ENCODE peak calls at places on chromosomes 3 and 15, in eight cellular contexts. One of them, this sample, is unnamed.

GRCh38 chr15:64774556-64775523 is 549 bp downstream of the RBPMS2 start:
- DNase-seq in HCT116: no peak
- DNase-seq in NCI-H1092 treated with DMSO at 0.1 percent for 48 hours: no peak
- DNase-seq in EL: peak; percentile 24
- DNase-seq in cardiac muscle cell: peak; percentile 16
- DNase-seq in keratinocyte: no peak
- DNase-seq in kidney tubule cell: no peak
- DNase-seq in stimulated activated naive CD8-positive, alpha-beta T cell treated with anti-CD3 and anti-CD28 coated beads, Interleukin-15, amount 100 ng/mL, for 72 hours: peak; percentile 23
- DNase-seq in this sample: peak; percentile 28

GRCh38 chr3:141336672-141337522 is 31.4 kb upstream of the ZBTB38 start:
- DNase-seq in HCT116: no peak
- DNase-seq in NCI-H1092 treated with DMSO at 0.1 percent for 48 hours: no peak
- DNase-seq in EL: peak; percentile 85
- DNase-seq in cardiac muscle cell: peak; percentile 73
- DNase-seq in keratinocyte: peak; percentile 45
- DNase-seq in kidney tubule cell: peak; percentile 93
- DNase-seq in stimulated activated naive CD8-positive, alpha-beta T cell treated with anti-CD3 and anti-CD28 coated beads, Interleukin-15, amount 100 ng/mL, for 72 hours: no peak
- DNase-seq in this sample: no peak

GRCh38 chr15:66654718-66655375 is 47.2 kb upstream of the SMAD6 start:
- DNase-seq in HCT116: no peak
- DNase-seq in NCI-H1092 treated with DMSO at 0.1 percent for 48 hours: no peak
- DNase-seq in EL: no peak
- DNase-seq in cardiac muscle cell: peak; percentile 39
- DNase-seq in keratinocyte: no peak
- DNase-seq in kidney tubule cell: no peak
- DNase-seq in stimulated activated naive CD8-positive, alpha-beta T cell treated with anti-CD3 and anti-CD28 coated beads, Interleukin-15, amount 100 ng/mL, for 72 hours: peak; percentile 41
- DNase-seq in this sample: peak; percentile 45

GRCh38 chr15:47404877-47405276 is 312.4 kb upstream of the SEMA6D start:
- DNase-seq in HCT116: no peak
- DNase-seq in NCI-H1092 treated with DMSO at 0.1 percent for 48 hours: no peak
- DNase-seq in EL: no peak
- DNase-seq in cardiac muscle cell: no peak
- DNase-seq in keratinocyte: no peak
- DNase-seq in kidney tubule cell: no peak
- DNase-seq in stimulated activated naive CD8-positive, alpha-beta T cell treated with anti-CD3 and anti-CD28 coated beads, Interleukin-15, amount 100 ng/mL, for 72 hours: no peak
- DNase-seq in this sample: no peak

GRCh38 chr3:12943124-12944021 is 102.0 kb upstream of the RPL32 start:
- DNase-seq in HCT116: no peak
- DNase-seq in NCI-H1092 treated with DMSO at 0.1 percent for 48 hours: no peak
- DNase-seq in EL: no peak
- DNase-seq in cardiac muscle cell: no peak
- DNase-seq in keratinocyte: no peak
- DNase-seq in kidney tubule cell: no peak
- DNase-seq in stimulated activated naive CD8-positive, alpha-beta T cell treated with anti-CD3 and anti-CD28 coated beads, Interleukin-15, amount 100 ng/mL, for 72 hours: no peak
- DNase-seq in this sample: no peak

GRCh38 chr15:77012868-77013267 is 17.9 kb downstream of the PSTPIP1 start:
- DNase-seq in HCT116: no peak
- DNase-seq in NCI-H1092 treated with DMSO at 0.1 percent for 48 hours: no peak
- DNase-seq in EL: no peak
- DNase-seq in cardiac muscle cell: no peak
- DNase-seq in keratinocyte: no peak
- DNase-seq in kidney tubule cell: no peak
- DNase-seq in stimulated activated naive CD8-positive, alpha-beta T cell treated with anti-CD3 and anti-CD28 coated beads, Interleukin-15, amount 100 ng/mL, for 72 hours: peak; percentile 54
- DNase-seq in this sample: peak; percentile 64

GRCh38 chr15:96361309-96362000 is 31.0 kb downstream of the NR2F2 start:
- DNase-seq in HCT116: no peak
- DNase-seq in NCI-H1092 treated with DMSO at 0.1 percent for 48 hours: no peak
- DNase-seq in EL: no peak
- DNase-seq in cardiac muscle cell: no peak
- DNase-seq in keratinocyte: no peak
- DNase-seq in kidney tubule cell: no peak
- DNase-seq in stimulated activated naive CD8-positive, alpha-beta T cell treated with anti-CD3 and anti-CD28 coated beads, Interleukin-15, amount 100 ng/mL, for 72 hours: no peak
- DNase-seq in this sample: no peak

GRCh38 chr3:36647423-36647853 is 116.9 kb downstream of the DCLK3 start:
- DNase-seq in HCT116: no peak
- DNase-seq in NCI-H1092 treated with DMSO at 0.1 percent for 48 hours: no peak
- DNase-seq in EL: peak; percentile 20
- DNase-seq in cardiac muscle cell: peak; percentile 18
- DNase-seq in keratinocyte: no peak
- DNase-seq in kidney tubule cell: no peak
- DNase-seq in stimulated activated naive CD8-positive, alpha-beta T cell treated with anti-CD3 and anti-CD28 coated beads, Interleukin-15, amount 100 ng/mL, for 72 hours: no peak
- DNase-seq in this sample: no peak

GRCh38 chr15:34810455-34811146 is 15.3 kb upstream of the ACTC1 start:
- DNase-seq in HCT116: no peak
- DNase-seq in NCI-H1092 treated with DMSO at 0.1 percent for 48 hours: no peak
- DNase-seq in EL: peak; percentile 98
- DNase-seq in cardiac muscle cell: peak; percentile 76
- DNase-seq in keratinocyte: peak; percentile 40
- DNase-seq in kidney tubule cell: peak; percentile 75
- DNase-seq in stimulated activated naive CD8-positive, alpha-beta T cell treated with anti-CD3 and anti-CD28 coated beads, Interleukin-15, amount 100 ng/mL, for 72 hours: no peak
- DNase-seq in this sample: no peak

GRCh38 chr3:128487813-128488635 is 5.0 kb downstream of the GATA2 start:
- DNase-seq in HCT116: peak; percentile 72
- DNase-seq in NCI-H1092 treated with DMSO at 0.1 percent for 48 hours: peak; percentile 50
- DNase-seq in EL: peak; percentile 95
- DNase-seq in cardiac muscle cell: peak; percentile 93
- DNase-seq in keratinocyte: no peak
- DNase-seq in kidney tubule cell: peak; percentile 87
- DNase-seq in stimulated activated naive CD8-positive, alpha-beta T cell treated with anti-CD3 and anti-CD28 coated beads, Interleukin-15, amount 100 ng/mL, for 72 hours: peak; percentile 36
- DNase-seq in this sample: peak; percentile 52

GRCh38 chr3:79019137-79019923 is 748.5 kb downstream of the ROBO1 start:
- DNase-seq in HCT116: no peak
- DNase-seq in NCI-H1092 treated with DMSO at 0.1 percent for 48 hours: peak; percentile 82
- DNase-seq in EL: peak; percentile 93
- DNase-seq in cardiac muscle cell: peak; percentile 96
- DNase-seq in keratinocyte: no peak
- DNase-seq in kidney tubule cell: peak; percentile 84
- DNase-seq in stimulated activated naive CD8-positive, alpha-beta T cell treated with anti-CD3 and anti-CD28 coated beads, Interleukin-15, amount 100 ng/mL, for 72 hours: peak; percentile 38
- DNase-seq in this sample: no peak

GRCh38 chr3:127694467-127695215 is 21.9 kb downstream of the ABTB1 start:
- DNase-seq in HCT116: peak; percentile 38
- DNase-seq in NCI-H1092 treated with DMSO at 0.1 percent for 48 hours: peak; percentile 70
- DNase-seq in EL: peak; percentile 19
- DNase-seq in cardiac muscle cell: no peak
- DNase-seq in keratinocyte: no peak
- DNase-seq in kidney tubule cell: peak; percentile 79
- DNase-seq in stimulated activated naive CD8-positive, alpha-beta T cell treated with anti-CD3 and anti-CD28 coated beads, Interleukin-15, amount 100 ng/mL, for 72 hours: no peak
- DNase-seq in this sample: peak; percentile 62

GRCh38 chr15:69853572-69853971 is 244.1 kb downstream of the TLE3 start:
- DNase-seq in HCT116: peak; percentile 74
- DNase-seq in NCI-H1092 treated with DMSO at 0.1 percent for 48 hours: no peak
- DNase-seq in EL: peak; percentile 92
- DNase-seq in cardiac muscle cell: peak; percentile 74
- DNase-seq in keratinocyte: no peak
- DNase-seq in kidney tubule cell: peak; percentile 98
- DNase-seq in stimulated activated naive CD8-positive, alpha-beta T cell treated with anti-CD3 and anti-CD28 coated beads, Interleukin-15, amount 100 ng/mL, for 72 hours: no peak
- DNase-seq in this sample: no peak

GRCh38 chr3:14487086-14487485 is 53.1 kb downstream of the GRIP2 start:
- DNase-seq in HCT116: no peak
- DNase-seq in NCI-H1092 treated with DMSO at 0.1 percent for 48 hours: no peak
- DNase-seq in EL: no peak
- DNase-seq in cardiac muscle cell: no peak
- DNase-seq in keratinocyte: no peak
- DNase-seq in kidney tubule cell: no peak
- DNase-seq in stimulated activated naive CD8-positive, alpha-beta T cell treated with anti-CD3 and anti-CD28 coated beads, Interleukin-15, amount 100 ng/mL, for 72 hours: no peak
- DNase-seq in this sample: no peak

GRCh38 chr3:187983484-187984124 is 170.4 kb upstream of the LPP start:
- DNase-seq in HCT116: no peak
- DNase-seq in NCI-H1092 treated with DMSO at 0.1 percent for 48 hours: no peak
- DNase-seq in EL: no peak
- DNase-seq in cardiac muscle cell: no peak
- DNase-seq in keratinocyte: no peak
- DNase-seq in kidney tubule cell: no peak
- DNase-seq in stimulated activated naive CD8-positive, alpha-beta T cell treated with anti-CD3 and anti-CD28 coated beads, Interleukin-15, amount 100 ng/mL, for 72 hours: no peak
- DNase-seq in this sample: no peak

GRCh38 chr3:38137615-38138346 is 680 bp upstream of the MYD88 start:
- DNase-seq in HCT116: no peak
- DNase-seq in NCI-H1092 treated with DMSO at 0.1 percent for 48 hours: no peak
- DNase-seq in EL: no peak
- DNase-seq in cardiac muscle cell: no peak
- DNase-seq in keratinocyte: no peak
- DNase-seq in kidney tubule cell: no peak
- DNase-seq in stimulated activated naive CD8-positive, alpha-beta T cell treated with anti-CD3 and anti-CD28 coated beads, Interleukin-15, amount 100 ng/mL, for 72 hours: peak; percentile 53
- DNase-seq in this sample: peak; percentile 52

GRCh38 chr15:58520936-58521292 is 89.1 kb downstream of the LIPC start:
- DNase-seq in HCT116: no peak
- DNase-seq in NCI-H1092 treated with DMSO at 0.1 percent for 48 hours: no peak
- DNase-seq in EL: no peak
- DNase-seq in cardiac muscle cell: no peak
- DNase-seq in keratinocyte: no peak
- DNase-seq in kidney tubule cell: no peak
- DNase-seq in stimulated activated naive CD8-positive, alpha-beta T cell treated with anti-CD3 and anti-CD28 coated beads, Interleukin-15, amount 100 ng/mL, for 72 hours: no peak
- DNase-seq in this sample: no peak

GRCh38 chr3:156614642-156615511 is 59.5 kb upstream of the TIPARP start:
- DNase-seq in HCT116: no peak
- DNase-seq in NCI-H1092 treated with DMSO at 0.1 percent for 48 hours: no peak
- DNase-seq in EL: peak; percentile 63
- DNase-seq in cardiac muscle cell: no peak
- DNase-seq in keratinocyte: no peak
- DNase-seq in kidney tubule cell: peak; percentile 84
- DNase-seq in stimulated activated naive CD8-positive, alpha-beta T cell treated with anti-CD3 and anti-CD28 coated beads, Interleukin-15, amount 100 ng/mL, for 72 hours: no peak
- DNase-seq in this sample: no peak

GRCh38 chr3:123941150-123941941 is 19.7 kb downstream of the CCDC14 start:
- DNase-seq in HCT116: no peak
- DNase-seq in NCI-H1092 treated with DMSO at 0.1 percent for 48 hours: no peak
- DNase-seq in EL: no peak
- DNase-seq in cardiac muscle cell: no peak
- DNase-seq in keratinocyte: no peak
- DNase-seq in kidney tubule cell: no peak
- DNase-seq in stimulated activated naive CD8-positive, alpha-beta T cell treated with anti-CD3 and anti-CD28 coated beads, Interleukin-15, amount 100 ng/mL, for 72 hours: no peak
- DNase-seq in this sample: no peak

GRCh38 chr3:126442849-126443229 is 32.9 kb downstream of the ZXDC start:
- DNase-seq in HCT116: no peak
- DNase-seq in NCI-H1092 treated with DMSO at 0.1 percent for 48 hours: no peak
- DNase-seq in EL: no peak
- DNase-seq in cardiac muscle cell: no peak
- DNase-seq in keratinocyte: no peak
- DNase-seq in kidney tubule cell: no peak
- DNase-seq in stimulated activated naive CD8-positive, alpha-beta T cell treated with anti-CD3 and anti-CD28 coated beads, Interleukin-15, amount 100 ng/mL, for 72 hours: no peak
- DNase-seq in this sample: no peak

GRCh38 chr15:45572627-45573026 is 14.6 kb upstream of the BLOC1S6 start:
- DNase-seq in HCT116: no peak
- DNase-seq in NCI-H1092 treated with DMSO at 0.1 percent for 48 hours: no peak
- DNase-seq in EL: no peak
- DNase-seq in cardiac muscle cell: no peak
- DNase-seq in keratinocyte: no peak
- DNase-seq in kidney tubule cell: no peak
- DNase-seq in stimulated activated naive CD8-positive, alpha-beta T cell treated with anti-CD3 and anti-CD28 coated beads, Interleukin-15, amount 100 ng/mL, for 72 hours: no peak
- DNase-seq in this sample: no peak

GRCh38 chr15:89009080-89009479 is 79.2 kb upstream of the ABHD2 start:
- DNase-seq in HCT116: no peak
- DNase-seq in NCI-H1092 treated with DMSO at 0.1 percent for 48 hours: no peak
- DNase-seq in EL: no peak
- DNase-seq in cardiac muscle cell: no peak
- DNase-seq in keratinocyte: no peak
- DNase-seq in kidney tubule cell: no peak
- DNase-seq in stimulated activated naive CD8-positive, alpha-beta T cell treated with anti-CD3 and anti-CD28 coated beads, Interleukin-15, amount 100 ng/mL, for 72 hours: no peak
- DNase-seq in this sample: no peak

GRCh38 chr15:79515628-79516027 is 83.5 kb downstream of the MINAR1 start:
- DNase-seq in HCT116: no peak
- DNase-seq in NCI-H1092 treated with DMSO at 0.1 percent for 48 hours: no peak
- DNase-seq in EL: no peak
- DNase-seq in cardiac muscle cell: no peak
- DNase-seq in keratinocyte: no peak
- DNase-seq in kidney tubule cell: no peak
- DNase-seq in stimulated activated naive CD8-positive, alpha-beta T cell treated with anti-CD3 and anti-CD28 coated beads, Interleukin-15, amount 100 ng/mL, for 72 hours: no peak
- DNase-seq in this sample: no peak

GRCh38 chr15:39188314-39188713 is 392.6 kb upstream of the THBS1 start:
- DNase-seq in HCT116: no peak
- DNase-seq in NCI-H1092 treated with DMSO at 0.1 percent for 48 hours: no peak
- DNase-seq in EL: no peak
- DNase-seq in cardiac muscle cell: no peak
- DNase-seq in keratinocyte: no peak
- DNase-seq in kidney tubule cell: no peak
- DNase-seq in stimulated activated naive CD8-positive, alpha-beta T cell treated with anti-CD3 and anti-CD28 coated beads, Interleukin-15, amount 100 ng/mL, for 72 hours: no peak
- DNase-seq in this sample: no peak

GRCh38 chr3:30747771-30748281 is 141.4 kb downstream of the TGFBR2 start:
- DNase-seq in HCT116: peak; percentile 49
- DNase-seq in NCI-H1092 treated with DMSO at 0.1 percent for 48 hours: peak; percentile 10
- DNase-seq in EL: peak; percentile 59
- DNase-seq in cardiac muscle cell: peak; percentile 67
- DNase-seq in keratinocyte: peak; percentile 38
- DNase-seq in kidney tubule cell: peak; percentile 87
- DNase-seq in stimulated activated naive CD8-positive, alpha-beta T cell treated with anti-CD3 and anti-CD28 coated beads, Interleukin-15, amount 100 ng/mL, for 72 hours: no peak
- DNase-seq in this sample: no peak

GRCh38 chr3:153165211-153165815 is 3.3 kb downstream of the RAP2B start:
- DNase-seq in HCT116: no peak
- DNase-seq in NCI-H1092 treated with DMSO at 0.1 percent for 48 hours: no peak
- DNase-seq in EL: peak; percentile 17
- DNase-seq in cardiac muscle cell: peak; percentile 41
- DNase-seq in keratinocyte: no peak
- DNase-seq in kidney tubule cell: peak; percentile 31
- DNase-seq in stimulated activated naive CD8-positive, alpha-beta T cell treated with anti-CD3 and anti-CD28 coated beads, Interleukin-15, amount 100 ng/mL, for 72 hours: no peak
- DNase-seq in this sample: no peak

GRCh38 chr15:88701561-88702095 is 62.8 kb downstream of the ISG20 start:
- DNase-seq in HCT116: peak; percentile 15
- DNase-seq in NCI-H1092 treated with DMSO at 0.1 percent for 48 hours: no peak
- DNase-seq in EL: peak; percentile 10
- DNase-seq in cardiac muscle cell: peak; percentile 9
- DNase-seq in keratinocyte: no peak
- DNase-seq in kidney tubule cell: no peak
- DNase-seq in stimulated activated naive CD8-positive, alpha-beta T cell treated with anti-CD3 and anti-CD28 coated beads, Interleukin-15, amount 100 ng/mL, for 72 hours: no peak
- DNase-seq in this sample: peak; percentile 50

GRCh38 chr3:101873619-101874018 is 24.3 kb downstream of the NFKBIZ start:
- DNase-seq in HCT116: no peak
- DNase-seq in NCI-H1092 treated with DMSO at 0.1 percent for 48 hours: no peak
- DNase-seq in EL: peak; percentile 53
- DNase-seq in cardiac muscle cell: no peak
- DNase-seq in keratinocyte: no peak
- DNase-seq in kidney tubule cell: peak; percentile 41
- DNase-seq in stimulated activated naive CD8-positive, alpha-beta T cell treated with anti-CD3 and anti-CD28 coated beads, Interleukin-15, amount 100 ng/mL, for 72 hours: no peak
- DNase-seq in this sample: no peak

GRCh38 chr15:31390029-31390428 is 63.4 kb downstream of the KLF13 start:
- DNase-seq in HCT116: no peak
- DNase-seq in NCI-H1092 treated with DMSO at 0.1 percent for 48 hours: no peak
- DNase-seq in EL: no peak
- DNase-seq in cardiac muscle cell: no peak
- DNase-seq in keratinocyte: no peak
- DNase-seq in kidney tubule cell: no peak
- DNase-seq in stimulated activated naive CD8-positive, alpha-beta T cell treated with anti-CD3 and anti-CD28 coated beads, Interleukin-15, amount 100 ng/mL, for 72 hours: no peak
- DNase-seq in this sample: no peak

GRCh38 chr15:65318870-65319356 is 14.4 kb downstream of the RNU5B-1 start:
- DNase-seq in HCT116: peak; percentile 66
- DNase-seq in NCI-H1092 treated with DMSO at 0.1 percent for 48 hours: peak; percentile 53
- DNase-seq in EL: peak; percentile 76
- DNase-seq in cardiac muscle cell: peak; percentile 86
- DNase-seq in keratinocyte: no peak
- DNase-seq in kidney tubule cell: peak; percentile 78
- DNase-seq in stimulated activated naive CD8-positive, alpha-beta T cell treated with anti-CD3 and anti-CD28 coated beads, Interleukin-15, amount 100 ng/mL, for 72 hours: peak; percentile 79
- DNase-seq in this sample: peak; percentile 88

GRCh38 chr3:156939315-156939714 is 113.2 kb downstream of the LEKR1 start:
- DNase-seq in HCT116: no peak
- DNase-seq in NCI-H1092 treated with DMSO at 0.1 percent for 48 hours: no peak
- DNase-seq in EL: no peak
- DNase-seq in cardiac muscle cell: no peak
- DNase-seq in keratinocyte: no peak
- DNase-seq in kidney tubule cell: no peak
- DNase-seq in stimulated activated naive CD8-positive, alpha-beta T cell treated with anti-CD3 and anti-CD28 coated beads, Interleukin-15, amount 100 ng/mL, for 72 hours: no peak
- DNase-seq in this sample: no peak

GRCh38 chr3:178436773-178437172 is 99.5 kb upstream of the KCNMB2 start:
- DNase-seq in HCT116: peak; percentile 16
- DNase-seq in NCI-H1092 treated with DMSO at 0.1 percent for 48 hours: peak; percentile 57
- DNase-seq in EL: peak; percentile 25
- DNase-seq in cardiac muscle cell: peak; percentile 72
- DNase-seq in keratinocyte: no peak
- DNase-seq in kidney tubule cell: peak; percentile 39
- DNase-seq in stimulated activated naive CD8-positive, alpha-beta T cell treated with anti-CD3 and anti-CD28 coated beads, Interleukin-15, amount 100 ng/mL, for 72 hours: no peak
- DNase-seq in this sample: no peak

GRCh38 chr3:52835766-52836470 is 1.1 kb upstream of the MUSTN1 start:
- DNase-seq in HCT116: no peak
- DNase-seq in NCI-H1092 treated with DMSO at 0.1 percent for 48 hours: no peak
- DNase-seq in EL: no peak
- DNase-seq in cardiac muscle cell: no peak
- DNase-seq in keratinocyte: no peak
- DNase-seq in kidney tubule cell: no peak
- DNase-seq in stimulated activated naive CD8-positive, alpha-beta T cell treated with anti-CD3 and anti-CD28 coated beads, Interleukin-15, amount 100 ng/mL, for 72 hours: no peak
- DNase-seq in this sample: no peak

GRCh38 chr15:63048986-63049665 is 6.6 kb downstream of the TPM1 start:
- DNase-seq in HCT116: no peak
- DNase-seq in NCI-H1092 treated with DMSO at 0.1 percent for 48 hours: peak; percentile 49
- DNase-seq in EL: peak; percentile 60
- DNase-seq in cardiac muscle cell: peak; percentile 57
- DNase-seq in keratinocyte: no peak
- DNase-seq in kidney tubule cell: peak; percentile 82
- DNase-seq in stimulated activated naive CD8-positive, alpha-beta T cell treated with anti-CD3 and anti-CD28 coated beads, Interleukin-15, amount 100 ng/mL, for 72 hours: peak; percentile 39
- DNase-seq in this sample: peak; percentile 62